ENCODE peak calls at places on chromosomes 12 and 14, in nine cellular contexts. One of them, this sample, is unnamed.

GRCh38 chr14:35338731-35339405 is 46.7 kb downstream of the PSMA6 start:
- DNase-seq in HepG2: no peak
- DNase-seq in upper lobe of left lung: no peak
- DNase-seq in PC-3: no peak
- DNase-seq in CD8-positive, alpha-beta T cell: no peak
- DNase-seq in tibial artery: no peak
- DNase-seq in A549: no peak
- DNase-seq in lower lobe of right lung: no peak
- DNase-seq in CD4-positive, alpha-beta T cell: no peak
- DNase-seq in this sample: no peak

GRCh38 chr12:41606741-41607460 is 418.8 kb downstream of the PDZRN4 start:
- DNase-seq in HepG2: no peak
- DNase-seq in upper lobe of left lung: no peak
- DNase-seq in PC-3: no peak
- DNase-seq in CD8-positive, alpha-beta T cell: no peak
- DNase-seq in tibial artery: no peak
- DNase-seq in A549: no peak
- DNase-seq in lower lobe of right lung: no peak
- DNase-seq in CD4-positive, alpha-beta T cell: no peak
- DNase-seq in this sample: no peak

GRCh38 chr14:94550041-94550440 is 11.2 kb upstream of the SERPINA4 start:
- DNase-seq in HepG2: no peak
- DNase-seq in upper lobe of left lung: no peak
- DNase-seq in PC-3: no peak
- DNase-seq in CD8-positive, alpha-beta T cell: no peak
- DNase-seq in tibial artery: no peak
- DNase-seq in A549: no peak
- DNase-seq in lower lobe of right lung: no peak
- DNase-seq in CD4-positive, alpha-beta T cell: no peak
- DNase-seq in this sample: no peak

GRCh38 chr12:107287436-107288413 is 194.4 kb upstream of the CRY1 start:
- DNase-seq in HepG2: no peak
- DNase-seq in upper lobe of left lung: no peak
- DNase-seq in PC-3: peak; percentile 92
- DNase-seq in CD8-positive, alpha-beta T cell: no peak
- DNase-seq in tibial artery: no peak
- DNase-seq in A549: no peak
- DNase-seq in lower lobe of right lung: no peak
- DNase-seq in CD4-positive, alpha-beta T cell: no peak
- DNase-seq in this sample: no peak

GRCh38 chr12:77578471-77579262 is 252.0 kb upstream of the NAV3 start:
- DNase-seq in HepG2: no peak
- DNase-seq in upper lobe of left lung: no peak
- DNase-seq in PC-3: no peak
- DNase-seq in CD8-positive, alpha-beta T cell: no peak
- DNase-seq in tibial artery: no peak
- DNase-seq in A549: no peak
- DNase-seq in lower lobe of right lung: no peak
- DNase-seq in CD4-positive, alpha-beta T cell: no peak
- DNase-seq in this sample: no peak

GRCh38 chr12:47881826-47882427 is 22.9 kb downstream of the VDR start:
- DNase-seq in HepG2: no peak
- DNase-seq in upper lobe of left lung: peak; percentile 68
- DNase-seq in PC-3: peak; percentile 60
- DNase-seq in CD8-positive, alpha-beta T cell: no peak
- DNase-seq in tibial artery: peak; percentile 80
- DNase-seq in A549: peak; percentile 20
- DNase-seq in lower lobe of right lung: no peak
- DNase-seq in CD4-positive, alpha-beta T cell: no peak
- DNase-seq in this sample: peak; percentile 42

GRCh38 chr14:63672417-63673180 is 30.9 kb upstream of the WDR89 start:
- DNase-seq in HepG2: no peak
- DNase-seq in upper lobe of left lung: no peak
- DNase-seq in PC-3: no peak
- DNase-seq in CD8-positive, alpha-beta T cell: no peak
- DNase-seq in tibial artery: no peak
- DNase-seq in A549: no peak
- DNase-seq in lower lobe of right lung: no peak
- DNase-seq in CD4-positive, alpha-beta T cell: no peak
- DNase-seq in this sample: no peak

GRCh38 chr12:14283489-14284144 is 81.9 kb upstream of the ATF7IP start:
- DNase-seq in HepG2: no peak
- DNase-seq in upper lobe of left lung: no peak
- DNase-seq in PC-3: no peak
- DNase-seq in CD8-positive, alpha-beta T cell: no peak
- DNase-seq in tibial artery: no peak
- DNase-seq in A549: no peak
- DNase-seq in lower lobe of right lung: no peak
- DNase-seq in CD4-positive, alpha-beta T cell: no peak
- DNase-seq in this sample: no peak

GRCh38 chr12:77615331-77615730 is 215.4 kb upstream of the NAV3 start:
- DNase-seq in HepG2: no peak
- DNase-seq in upper lobe of left lung: no peak
- DNase-seq in PC-3: peak; percentile 33
- DNase-seq in CD8-positive, alpha-beta T cell: no peak
- DNase-seq in tibial artery: no peak
- DNase-seq in A549: peak; percentile 3
- DNase-seq in lower lobe of right lung: no peak
- DNase-seq in CD4-positive, alpha-beta T cell: no peak
- DNase-seq in this sample: no peak

GRCh38 chr12:16118586-16118985 is 158.9 kb downstream of the SLC15A5 start:
- DNase-seq in HepG2: no peak
- DNase-seq in upper lobe of left lung: no peak
- DNase-seq in PC-3: no peak
- DNase-seq in CD8-positive, alpha-beta T cell: no peak
- DNase-seq in tibial artery: no peak
- DNase-seq in A549: no peak
- DNase-seq in lower lobe of right lung: no peak
- DNase-seq in CD4-positive, alpha-beta T cell: no peak
- DNase-seq in this sample: no peak

GRCh38 chr14:32230181-32230580 is 27.1 kb upstream of the RNU6-8 start:
- DNase-seq in HepG2: no peak
- DNase-seq in upper lobe of left lung: no peak
- DNase-seq in PC-3: peak; percentile 89
- DNase-seq in CD8-positive, alpha-beta T cell: no peak
- DNase-seq in tibial artery: no peak
- DNase-seq in A549: peak; percentile 69
- DNase-seq in lower lobe of right lung: no peak
- DNase-seq in CD4-positive, alpha-beta T cell: no peak
- DNase-seq in this sample: peak; percentile 72

GRCh38 chr12:1932264-1932777 is 13.9 kb upstream of the CACNA2D4 start:
- DNase-seq in HepG2: no peak
- DNase-seq in upper lobe of left lung: no peak
- DNase-seq in PC-3: no peak
- DNase-seq in CD8-positive, alpha-beta T cell: peak; percentile 38
- DNase-seq in tibial artery: peak; percentile 90
- DNase-seq in A549: no peak
- DNase-seq in lower lobe of right lung: peak; percentile 50
- DNase-seq in CD4-positive, alpha-beta T cell: no peak
- DNase-seq in this sample: no peak

GRCh38 chr12:56631790-56632700 is 1.9 kb upstream of the BAZ2A start:
- DNase-seq in HepG2: peak; percentile 14
- DNase-seq in upper lobe of left lung: peak; percentile 93
- DNase-seq in PC-3: peak; percentile 60
- DNase-seq in CD8-positive, alpha-beta T cell: peak; percentile 73
- DNase-seq in tibial artery: peak; percentile 87
- DNase-seq in A549: peak; percentile 34
- DNase-seq in lower lobe of right lung: peak; percentile 88
- DNase-seq in CD4-positive, alpha-beta T cell: peak; percentile 23
- DNase-seq in this sample: peak; percentile 66

GRCh38 chr14:90827919-90828610 is 11.8 kb upstream of the TTC7B start:
- DNase-seq in HepG2: peak; percentile 71
- DNase-seq in upper lobe of left lung: peak; percentile 95
- DNase-seq in PC-3: peak; percentile 91
- DNase-seq in CD8-positive, alpha-beta T cell: peak; percentile 93
- DNase-seq in tibial artery: peak; percentile 96
- DNase-seq in A549: peak; percentile 81
- DNase-seq in lower lobe of right lung: peak; percentile 94
- DNase-seq in CD4-positive, alpha-beta T cell: peak; percentile 79
- DNase-seq in this sample: peak; percentile 98

GRCh38 chr14:69081271-69081670 is 71.6 kb downstream of the DCAF5 start:
- DNase-seq in HepG2: peak; percentile 42
- DNase-seq in upper lobe of left lung: no peak
- DNase-seq in PC-3: no peak
- DNase-seq in CD8-positive, alpha-beta T cell: no peak
- DNase-seq in tibial artery: no peak
- DNase-seq in A549: no peak
- DNase-seq in lower lobe of right lung: no peak
- DNase-seq in CD4-positive, alpha-beta T cell: no peak
- DNase-seq in this sample: no peak
- TF ChIP-seq CTCF in HepG2: no peak
- TF ChIP-seq CTCF in upper lobe of left lung: no peak
- TF ChIP-seq CTCF in PC-3: no peak
- TF ChIP-seq CTCF in CD8-positive, alpha-beta T cell: no peak
- TF ChIP-seq CTCF in tibial artery: no peak
- TF ChIP-seq CTCF in A549: no peak
- TF ChIP-seq CTCF in lower lobe of right lung: no peak
- TF ChIP-seq CTCF in CD4-positive, alpha-beta T cell: no peak
- TF ChIP-seq CTCF in this sample: no peak

GRCh38 chr12:57750561-57751431 is 1.3 kb downstream of the CDK4 start:
- DNase-seq in HepG2: no peak
- DNase-seq in upper lobe of left lung: no peak
- DNase-seq in PC-3: no peak
- DNase-seq in CD8-positive, alpha-beta T cell: no peak
- DNase-seq in tibial artery: no peak
- DNase-seq in A549: no peak
- DNase-seq in lower lobe of right lung: no peak
- DNase-seq in CD4-positive, alpha-beta T cell: no peak
- DNase-seq in this sample: no peak
- H3K27ac ChIP-seq in HepG2: peak overlapping the region; percentile 87
- H3K27ac ChIP-seq in upper lobe of left lung: peak overlapping the region; percentile 94
- H3K27ac ChIP-seq in PC-3: no peak overlapping the region
- H3K27ac ChIP-seq in CD8-positive, alpha-beta T cell: no peak overlapping the region
- H3K27ac ChIP-seq in tibial artery: peak overlapping the region; percentile 95
- H3K27ac ChIP-seq in A549: peak overlapping the region; percentile 91
- H3K27ac ChIP-seq in lower lobe of right lung: peak overlapping the region; percentile 89
- H3K27ac ChIP-seq in CD4-positive, alpha-beta T cell: no peak overlapping the region
- H3K27ac ChIP-seq in this sample: peak overlapping the region; percentile 81

GRCh38 chr14:100614803-100615202 is 27.6 kb upstream of the BEGAIN start:
- DNase-seq in HepG2: no peak
- DNase-seq in upper lobe of left lung: no peak
- DNase-seq in PC-3: no peak
- DNase-seq in CD8-positive, alpha-beta T cell: no peak
- DNase-seq in tibial artery: no peak
- DNase-seq in A549: no peak
- DNase-seq in lower lobe of right lung: no peak
- DNase-seq in CD4-positive, alpha-beta T cell: no peak
- DNase-seq in this sample: no peak

GRCh38 chr14:100618763-100619320 is 31.6 kb upstream of the BEGAIN start:
- DNase-seq in HepG2: no peak
- DNase-seq in upper lobe of left lung: no peak
- DNase-seq in PC-3: no peak
- DNase-seq in CD8-positive, alpha-beta T cell: no peak
- DNase-seq in tibial artery: peak; percentile 17
- DNase-seq in A549: no peak
- DNase-seq in lower lobe of right lung: no peak
- DNase-seq in CD4-positive, alpha-beta T cell: no peak
- DNase-seq in this sample: no peak

GRCh38 chr14:100617715-100618693 is 30.8 kb upstream of the BEGAIN start:
- DNase-seq in HepG2: no peak
- DNase-seq in upper lobe of left lung: no peak
- DNase-seq in PC-3: no peak
- DNase-seq in CD8-positive, alpha-beta T cell: no peak
- DNase-seq in tibial artery: peak; percentile 64
- DNase-seq in A549: no peak
- DNase-seq in lower lobe of right lung: no peak
- DNase-seq in CD4-positive, alpha-beta T cell: no peak
- DNase-seq in this sample: no peak

GRCh38 chr14:100615736-100616695 is 28.8 kb upstream of the BEGAIN start:
- DNase-seq in HepG2: no peak
- DNase-seq in upper lobe of left lung: no peak
- DNase-seq in PC-3: no peak
- DNase-seq in CD8-positive, alpha-beta T cell: no peak
- DNase-seq in tibial artery: peak; percentile 45
- DNase-seq in A549: no peak
- DNase-seq in lower lobe of right lung: no peak
- DNase-seq in CD4-positive, alpha-beta T cell: no peak
- DNase-seq in this sample: no peak

GRCh38 chr14:100616854-100617714 is 29.9 kb upstream of the BEGAIN start:
- DNase-seq in HepG2: no peak
- DNase-seq in upper lobe of left lung: no peak
- DNase-seq in PC-3: no peak
- DNase-seq in CD8-positive, alpha-beta T cell: no peak
- DNase-seq in tibial artery: peak; percentile 17
- DNase-seq in A549: no peak
- DNase-seq in lower lobe of right lung: no peak
- DNase-seq in CD4-positive, alpha-beta T cell: no peak
- DNase-seq in this sample: no peak
- TF ChIP-seq CTCF in HepG2: no peak
- TF ChIP-seq CTCF in upper lobe of left lung: no peak
- TF ChIP-seq CTCF in PC-3: no peak
- TF ChIP-seq CTCF in CD8-positive, alpha-beta T cell: no peak
- TF ChIP-seq CTCF in tibial artery: no peak
- TF ChIP-seq CTCF in A549: no peak
- TF ChIP-seq CTCF in lower lobe of right lung: no peak
- TF ChIP-seq CTCF in CD4-positive, alpha-beta T cell: no peak
- TF ChIP-seq CTCF in this sample: no peak

GRCh38 chr12:119730381-119730780 is 62.4 kb downstream of the PRKAB1 start:
- DNase-seq in HepG2: no peak
- DNase-seq in upper lobe of left lung: no peak
- DNase-seq in PC-3: no peak
- DNase-seq in CD8-positive, alpha-beta T cell: no peak
- DNase-seq in tibial artery: no peak
- DNase-seq in A549: no peak
- DNase-seq in lower lobe of right lung: no peak
- DNase-seq in CD4-positive, alpha-beta T cell: no peak
- DNase-seq in this sample: no peak

GRCh38 chr12:119727600-119728436 is 59.9 kb downstream of the PRKAB1 start:
- DNase-seq in HepG2: no peak
- DNase-seq in upper lobe of left lung: no peak
- DNase-seq in PC-3: no peak
- DNase-seq in CD8-positive, alpha-beta T cell: no peak
- DNase-seq in tibial artery: no peak
- DNase-seq in A549: no peak
- DNase-seq in lower lobe of right lung: no peak
- DNase-seq in CD4-positive, alpha-beta T cell: no peak
- DNase-seq in this sample: no peak

GRCh38 chr12:119725523-119725922 is 57.6 kb downstream of the PRKAB1 start:
- DNase-seq in HepG2: no peak
- DNase-seq in upper lobe of left lung: no peak
- DNase-seq in PC-3: no peak
- DNase-seq in CD8-positive, alpha-beta T cell: no peak
- DNase-seq in tibial artery: no peak
- DNase-seq in A549: no peak
- DNase-seq in lower lobe of right lung: no peak
- DNase-seq in CD4-positive, alpha-beta T cell: no peak
- DNase-seq in this sample: no peak

GRCh38 chr12:119728437-119728730 is 60.5 kb downstream of the PRKAB1 start:
- DNase-seq in HepG2: no peak
- DNase-seq in upper lobe of left lung: no peak
- DNase-seq in PC-3: no peak
- DNase-seq in CD8-positive, alpha-beta T cell: no peak
- DNase-seq in tibial artery: no peak
- DNase-seq in A549: no peak
- DNase-seq in lower lobe of right lung: no peak
- DNase-seq in CD4-positive, alpha-beta T cell: no peak
- DNase-seq in this sample: no peak

DNA sequence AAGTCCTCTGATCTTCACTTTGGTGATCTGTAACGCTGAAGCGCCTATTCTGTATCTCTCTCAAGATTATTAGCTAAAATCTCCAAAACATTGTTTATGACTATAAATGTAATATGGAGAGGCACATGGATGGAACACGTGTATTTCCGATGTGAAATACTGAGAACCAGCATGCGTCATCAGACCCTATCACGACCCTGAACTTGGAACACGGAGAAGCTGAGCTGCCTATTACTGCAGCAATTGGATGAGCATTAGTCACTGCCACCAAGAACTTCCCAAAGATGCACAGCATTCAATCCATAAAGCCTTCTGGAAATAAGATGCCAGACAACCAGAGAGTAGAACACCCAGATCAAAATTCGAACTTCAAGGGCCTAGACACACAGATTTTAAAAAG is 61.9 kb downstream of the PRKAB1 start:
- DNase-seq in HepG2: no peak
- DNase-seq in upper lobe of left lung: no peak
- DNase-seq in PC-3: no peak
- DNase-seq in CD8-positive, alpha-beta T cell: no peak
- DNase-seq in tibial artery: no peak
- DNase-seq in A549: no peak
- DNase-seq in lower lobe of right lung: no peak
- DNase-seq in CD4-positive, alpha-beta T cell: no peak
- DNase-seq in this sample: no peak
- H3K27ac ChIP-seq in HepG2: no peak overlapping the region
- H3K27ac ChIP-seq in upper lobe of left lung: no peak overlapping the region
- H3K27ac ChIP-seq in PC-3: no peak overlapping the region
- H3K27ac ChIP-seq in CD8-positive, alpha-beta T cell: no peak overlapping the region
- H3K27ac ChIP-seq in tibial artery: no peak overlapping the region
- H3K27ac ChIP-seq in A549: no peak overlapping the region
- H3K27ac ChIP-seq in lower lobe of right lung: no peak overlapping the region
- H3K27ac ChIP-seq in CD4-positive, alpha-beta T cell: no peak overlapping the region
- H3K27ac ChIP-seq in this sample: no peak overlapping the region

This sample was measured in RWPE1.